ENCODE peak calls at places on chromosome 17, in eight cellular contexts. T is astrocyte; D is activated CD8-positive, alpha-beta T cell treated with anti-CD3 and anti-CD28 coated beads for 36 hours; E is PC-9; B is neural crest cell; R is A673; I is B cell; H is stomach. W is an unnamed sample.

GRCh38 chr17:62757518-62757951 is 50.6 kb downstream of the MARCHF10 start:
- DNase-seq in T (peak), R (no peak), E (no peak), D (no peak), I (no peak), B (no peak), H (no peak), W (no peak)

GRCh38 chr17:62017912-62018311 is 47.2 kb downstream of the MED13 start:
- DNase-seq in R (no peak), E (no peak), T (peak), D (no peak), I (no peak), B (no peak), H (no peak), W (no peak)

GRCh38 chr17:39769974-39770587 is 32.3 kb downstream of the GRB7 start:
- DNase-seq in E (peak), B (no peak), D (peak), I (no peak), H (no peak), T (peak), R (no peak), W (no peak)

GRCh38 chr17:62824290-62825135 is 16.4 kb upstream of the MARCHF10 start:
- DNase-seq in T (peak), R (no peak), D (no peak), I (no peak), E (peak), B (no peak), H (no peak), W (no peak)

GRCh38 chr17:58702708-58703107 is 10.3 kb downstream of the RAD51C start:
- DNase-seq in T (no peak), B (no peak), D (no peak), H (no peak), E (no peak), I (no peak), R (no peak), W (no peak)

GRCh38 chr17:77045441-77046041 is 95.2 kb upstream of the SEC14L1 start:
- DNase-seq in T (no peak), R (no peak), H (no peak), I (no peak), D (no peak), B (no peak), E (no peak), W (no peak)

GRCh38 chr17:58172369-58173071 is 5.7 kb downstream of the OR4D2 start:
- DNase-seq in E (no peak), B (no peak), I (peak), D (peak), H (no peak), T (no peak), R (peak), W (peak)

GRCh38 chr17:45751466-45751865 is 32.7 kb upstream of the CRHR1 start:
- DNase-seq in E (no peak), I (no peak), B (no peak), D (no peak), H (no peak), R (no peak), T (no peak), W (no peak)

GRCh38 chr17:68006797-68007196 is 10.5 kb upstream of the C17orf58 start:
- DNase-seq in E (no peak), B (no peak), D (no peak), R (no peak), T (no peak), H (no peak), I (no peak), W (no peak)

GRCh38 chr17:32583053-32583452 is 96.3 kb downstream of the CDK5R1 start:
- DNase-seq in T (no peak), H (no peak), B (no peak), D (no peak), I (no peak), R (no peak), E (no peak), W (no peak)

GRCh38 chr17:71301063-71301462 is 819.8 kb upstream of the SOX9 start:
- DNase-seq in H (no peak), D (no peak), T (no peak), R (no peak), B (no peak), I (no peak), E (no peak), W (no peak)

GRCh38 chr17:63645775-63646491 is 23.7 kb downstream of the MAP3K3 start:
- DNase-seq in D (no peak), H (no peak), B (no peak), R (no peak), I (no peak), E (peak), T (peak), W (no peak)

GRCh38 chr17:64155751-64156544 is 26.0 kb upstream of the ERN1 start:
- DNase-seq in H (peak), R (no peak), D (no peak), I (no peak), E (peak), B (no peak), T (no peak), W (no peak)

GRCh38 chr17:29709861-29710849 is 87.4 kb upstream of the CORO6 start:
- DNase-seq in H (no peak), T (no peak), B (no peak), D (no peak), E (peak), I (no peak), R (no peak), W (no peak)

GRCh38 chr17:37305406-37305905 is 70.3 kb upstream of the C17orf78 start:
- DNase-seq in T (no peak), I (no peak), H (no peak), R (no peak), D (no peak), B (no peak), E (no peak), W (no peak)

GRCh38 chr17:4150106-4150505 is 7.1 kb downstream of the CYB5D2 start:
- DNase-seq in D (no peak), I (no peak), H (no peak), R (no peak), T (no peak), B (no peak), E (no peak), W (no peak)

GRCh38 chr17:78600181-78600651 is 23.0 kb upstream of the DNAH17 start:
- DNase-seq in T (peak), I (no peak), D (no peak), B (no peak), E (no peak), R (no peak), H (no peak), W (no peak)

GRCh38 chr17:70307430-70307829 is 138.1 kb downstream of the KCNJ2 start:
- DNase-seq in B (no peak), D (no peak), I (no peak), R (no peak), E (no peak), H (no peak), T (peak), W (no peak)

GRCh38 chr17:74192950-74193781 is 10.3 kb upstream of the RPL38 start:
- DNase-seq in I (no peak), R (no peak), B (no peak), H (peak), T (no peak), D (no peak), E (no peak), W (no peak)

GRCh38 chr17:14815079-14815478 is 450.0 kb downstream of the PMP22 start:
- DNase-seq in I (no peak), R (no peak), H (no peak), B (no peak), T (no peak), D (no peak), E (no peak), W (no peak)

GRCh38 chr17:77829871-77830799 is 128.4 kb upstream of the TNRC6C start:
- DNase-seq in E (no peak), B (no peak), R (peak), I (no peak), D (no peak), H (no peak), T (peak), W (no peak)

GRCh38 chr17:76547642-76548202 is 7.9 kb downstream of the PRCD start:
- DNase-seq in R (no peak), I (no peak), D (no peak), T (no peak), B (no peak), E (no peak), H (no peak), W (no peak)

GRCh38 chr17:29590261-29590978 is 972 bp upstream of the GIT1 start:
- DNase-seq in E (no peak), D (peak), R (peak), T (peak), H (no peak), I (no peak), B (no peak), W (no peak)

GRCh38 chr17:37826497-37827115 is 81.7 kb upstream of the HNF1B start:
- DNase-seq in H (no peak), D (no peak), E (no peak), R (no peak), T (no peak), B (no peak), I (peak), W (no peak)

GRCh38 chr17:16652847-16653366 is 743 bp downstream of the ZNF624 start:
- DNase-seq in T (no peak), I (peak), R (no peak), D (no peak), B (no peak), E (no peak), H (no peak), W (no peak)

GRCh38 chr17:10286324-10286723 is 86.5 kb downstream of the MYH13 start:
- DNase-seq in B (no peak), D (no peak), H (no peak), I (no peak), E (no peak), T (no peak), R (no peak), W (no peak)

GRCh38 chr17:67974598-67975066 is 21.6 kb downstream of the C17orf58 start:
- DNase-seq in D (no peak), B (no peak), H (no peak), R (peak), E (no peak), T (no peak), I (no peak), W (no peak)

GRCh38 chr17:32275060-32276042 is 9.7 kb downstream of the RHBDL3 start:
- DNase-seq in B (no peak), I (no peak), R (peak), D (peak), T (peak), H (no peak), E (peak), W (no peak)

GRCh38 chr17:77942111-77942988 is 16.2 kb upstream of the TNRC6C start:
- DNase-seq in D (no peak), I (no peak), T (no peak), R (no peak), H (no peak), B (peak), E (no peak), W (no peak)

GRCh38 chr17:74862919-74863318 is 3.2 kb upstream of the GRIN2C start:
- DNase-seq in B (no peak), D (no peak), H (no peak), T (no peak), I (no peak), E (no peak), R (no peak), W (no peak)

GRCh38 chr17:979539-980405 is at the start of gene NXN:
- DNase-seq in D (peak), I (peak), E (peak), H (peak), T (peak), B (peak), R (peak), W (peak)

GRCh38 chr17:73103661-73104335 is 11.3 kb upstream of the SLC39A11 start:
- DNase-seq in I (no peak), E (no peak), D (no peak), T (no peak), R (no peak), B (no peak), H (no peak), W (no peak)

GRCh38 chr17:73099504-73099903 is 7.0 kb upstream of the SLC39A11 start:
- DNase-seq in T (no peak), D (no peak), I (no peak), E (no peak), B (no peak), H (no peak), R (no peak), W (no peak)

GRCh38 chr17:73098919-73099318 is 6.4 kb upstream of the SLC39A11 start:
- DNase-seq in D (no peak), B (no peak), R (no peak), H (no peak), I (no peak), T (no peak), E (no peak), W (no peak)

GRCh38 chr17:73100363-73100762 is 7.9 kb upstream of the SLC39A11 start:
- DNase-seq in B (no peak), H (no peak), R (no peak), I (no peak), T (no peak), E (no peak), D (no peak), W (no peak)

GRCh38 chr17:73101031-73101430 is 8.5 kb upstream of the SLC39A11 start:
- DNase-seq in B (no peak), I (no peak), R (no peak), H (peak), E (no peak), D (no peak), T (no peak), W (no peak)
- TF ChIP-seq CTCF in B (no peak), I (no peak), R (no peak), H (no peak), E (no peak), D (no peak), T (no peak), W (no peak)

DNA sequence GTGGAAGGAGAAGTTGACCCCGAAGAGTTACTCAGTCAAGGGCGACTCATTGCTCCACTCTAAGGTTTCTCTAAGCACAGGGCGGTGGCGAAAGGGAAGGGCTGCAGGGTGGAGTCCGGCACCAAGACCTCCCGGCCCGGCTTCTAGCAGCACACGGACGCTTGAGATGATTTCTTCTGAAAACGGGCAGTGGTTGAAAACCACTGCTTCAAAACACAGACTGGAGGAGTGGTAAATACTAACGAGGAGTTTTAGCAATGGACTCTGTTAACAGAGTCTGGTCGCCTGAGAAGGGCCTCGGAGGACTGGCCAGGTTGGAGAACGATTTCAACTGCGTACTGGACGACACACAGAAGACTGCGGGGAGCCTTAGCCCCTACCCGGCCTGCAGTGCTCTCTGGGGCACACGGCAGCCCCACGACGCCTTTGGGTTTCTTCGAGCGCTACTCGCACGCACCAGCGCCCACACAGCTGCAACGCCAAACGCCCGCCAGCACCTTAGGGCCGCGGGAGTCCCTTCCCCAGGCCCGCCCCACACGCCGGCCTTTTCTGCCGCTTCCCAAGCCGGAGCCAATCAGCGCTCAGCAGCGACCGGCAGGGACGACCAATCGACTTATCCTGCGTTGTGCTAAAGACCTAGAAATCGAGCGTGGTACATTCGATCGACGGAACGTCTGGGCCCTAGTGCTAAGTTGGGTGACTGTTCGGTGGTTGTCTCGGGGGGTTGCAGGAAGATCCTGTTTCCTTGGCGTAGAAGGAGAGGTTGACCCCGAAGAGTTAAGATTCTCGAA is 14.4 kb upstream of the CA4 start:
- DNase-seq in R (peak), H (peak), D (peak), I (peak), T (peak), B (peak), E (peak), W (peak)
- TF ChIP-seq CTCF in R (no peak), H (no peak), D (no peak), I (no peak), T (no peak), B (no peak), E (no peak), W (no peak)

DNA sequence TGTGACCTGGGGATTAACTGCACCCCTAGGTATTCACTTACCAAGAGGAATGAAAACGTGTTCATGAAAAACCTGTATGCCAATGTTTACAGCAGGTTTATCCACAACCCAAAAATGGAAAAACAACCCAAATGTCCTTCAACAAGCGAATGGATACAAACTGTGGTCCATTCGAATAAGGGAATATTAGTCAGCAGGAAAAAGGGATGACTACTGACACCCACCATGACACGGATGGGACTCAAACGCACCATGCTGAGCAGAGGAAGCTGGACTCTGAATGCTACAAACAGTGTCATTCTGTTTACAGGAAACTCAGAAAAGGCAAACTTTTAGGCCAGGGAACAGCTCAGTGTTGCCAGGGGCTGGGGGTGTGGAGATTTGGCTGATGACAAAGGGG is 4.9 kb downstream of the SLC38A10 start:
- DNase-seq in R (no peak), B (no peak), T (no peak), H (no peak), D (no peak), E (no peak), I (no peak), W (no peak)
- TF ChIP-seq CTCF in R (no peak), B (no peak), T (no peak), H (no peak), D (no peak), E (no peak), I (no peak), W (no peak)

GRCh38 chr17:50807014-50807413 is 28.4 kb upstream of the WFIKKN2 start:
- DNase-seq in D (no peak), T (peak), R (no peak), E (no peak), I (no peak), H (no peak), B (no peak), W (no peak)

GRCh38 chr17:50808413-50808812 is 27.0 kb upstream of the WFIKKN2 start:
- DNase-seq in I (no peak), R (no peak), H (no peak), T (no peak), B (no peak), D (no peak), E (no peak), W (no peak)

GRCh38 chr17:50807675-50808074 is 27.7 kb upstream of the WFIKKN2 start:
- DNase-seq in R (no peak), T (no peak), H (no peak), E (no peak), I (no peak), B (no peak), D (no peak), W (no peak)

GRCh38 chr17:50805486-50805885 is 29.9 kb upstream of the WFIKKN2 start:
- DNase-seq in R (no peak), I (no peak), E (no peak), T (no peak), B (no peak), H (no peak), D (no peak), W (no peak)

DNA sequence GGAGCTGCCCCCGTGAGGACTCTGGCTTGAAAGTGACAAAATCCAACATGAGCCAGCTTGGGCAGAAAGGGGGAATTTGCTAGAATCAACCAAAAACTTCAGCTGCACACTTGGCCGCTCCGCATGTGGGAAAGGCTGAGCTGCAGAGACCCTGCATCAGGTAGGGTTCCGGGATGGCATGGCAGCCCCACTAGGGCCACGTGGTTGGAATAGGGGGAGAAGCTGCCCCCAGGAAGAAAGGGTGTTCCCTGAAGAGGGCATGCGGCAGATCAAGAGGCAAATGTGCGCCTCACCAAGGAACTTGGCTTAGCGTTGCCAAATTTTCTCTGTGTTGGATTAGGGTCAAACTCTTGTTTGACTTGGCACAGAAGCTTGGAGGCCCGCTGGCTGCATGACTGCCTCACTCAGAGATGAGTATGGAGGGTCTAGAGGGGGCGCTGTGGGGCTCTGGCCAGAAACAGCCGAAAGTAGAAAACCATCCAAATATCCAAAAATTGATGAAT is 29.2 kb upstream of the WFIKKN2 start:
- DNase-seq in T (no peak), I (no peak), D (peak), E (no peak), R (peak), H (peak), B (no peak), W (no peak)
- TF ChIP-seq CTCF in T (no peak), I (no peak), D (no peak), E (no peak), R (peak), H (no peak), B (no peak), W (no peak)

GRCh38 chr17:65941500-65941899 is 250.4 kb downstream of the CEP112 start:
- DNase-seq in R (peak), E (no peak), I (no peak), H (no peak), T (no peak), B (no peak), D (no peak), W (no peak)
- TF ChIP-seq CTCF in R (no peak), E (no peak), I (no peak), H (peak), T (no peak), B (peak), D (no peak), W (no peak)

GRCh38 chr17:82619641-82620040 is 28.6 kb downstream of the WDR45B start:
- DNase-seq in E (no peak), R (no peak), T (no peak), D (no peak), I (no peak), H (no peak), B (no peak), W (no peak)
- TF ChIP-seq CTCF in E (no peak), R (no peak), T (no peak), D (no peak), I (no peak), H (no peak), B (no peak), W (no peak)

DNA sequence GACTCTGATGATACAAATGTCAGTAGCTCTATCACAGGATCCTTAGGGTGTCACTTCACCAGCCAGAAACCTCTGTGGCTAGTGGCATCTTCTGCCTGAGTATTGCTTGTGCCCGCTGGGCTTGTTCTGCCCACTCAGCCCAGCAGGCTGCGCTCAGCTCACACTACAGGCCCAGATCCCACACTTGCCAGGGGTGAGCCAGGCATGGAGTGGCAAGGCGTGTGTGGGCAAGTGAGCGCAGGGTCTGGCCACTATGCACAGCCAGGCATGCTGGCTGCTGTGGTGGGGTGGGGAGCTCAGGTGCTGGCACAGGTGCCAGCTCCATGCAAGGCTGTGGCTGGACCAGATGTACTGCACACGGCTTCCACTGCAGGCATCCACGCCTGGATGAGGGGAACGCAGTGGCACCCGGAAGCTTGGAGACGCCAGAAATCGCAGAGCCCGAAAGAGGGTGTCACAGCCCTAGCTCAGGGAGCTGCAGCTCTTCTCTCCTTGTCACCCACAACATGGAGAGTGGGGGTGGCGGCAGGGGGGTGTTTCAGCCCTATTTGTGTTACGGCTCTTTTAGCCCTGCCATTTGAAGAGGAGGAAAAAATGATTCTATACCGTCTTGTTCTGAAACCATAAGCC is 10.2 kb downstream of the CFAP97D1 start:
- DNase-seq in I (no peak), R (no peak), E (no peak), B (no peak), D (no peak), H (no peak), T (no peak), W (no peak)
- TF ChIP-seq CTCF in I (no peak), R (peak), E (peak), B (no peak), D (no peak), H (no peak), T (no peak), W (no peak)

W was measured in GM13976.